ENCODE peak calls at places on chromosomes 1 and 21, in six cellular contexts. S, C, I, B, L and K are unnamed samples.

GRCh38 chr1:115748396-115749130 is 20.0 kb downstream of the CASQ2 start:
- DNase-seq in S (peak; percentile 16), C (peak; percentile 67), I (no peak), B (no peak), L (no peak), K (no peak)

GRCh38 chr1:35406103-35406502 is 137.6 kb downstream of the ZMYM4 start:
- DNase-seq in S (no peak), C (peak; percentile 39), I (no peak), B (no peak), L (no peak), K (no peak)

GRCh38 chr21:44480200-44481065 is 25.1 kb downstream of the LRRC3 start:
- DNase-seq in S (no peak), C (no peak), I (no peak), B (no peak), L (no peak), K (no peak)

GRCh38 chr1:22772054-22772453 is 61.4 kb downstream of the EPHB2 start:
- DNase-seq in S (no peak), C (no peak), I (no peak), B (no peak), L (no peak), K (no peak)

GRCh38 chr1:219438386-219438785 is 174.5 kb downstream of the ZC3H11B start:
- DNase-seq in S (no peak), C (no peak), I (no peak), B (no peak), L (no peak), K (no peak)

GRCh38 chr21:44943686-44944550 is 4.1 kb downstream of the SLX9 start:
- DNase-seq in S (no peak), C (no peak), I (no peak), B (no peak), L (no peak), K (no peak)

GRCh38 chr1:98046031-98046641 is 125.3 kb upstream of the DPYD start:
- DNase-seq in S (peak; percentile 63), C (peak; percentile 51), I (no peak), B (no peak), L (no peak), K (no peak)

GRCh38 chr1:15802234-15802965 is 5.0 kb downstream of the UQCRHL start:
- DNase-seq in S (no peak), C (peak; percentile 28), I (no peak), B (no peak), L (no peak), K (no peak)

GRCh38 chr1:244955661-244956060 is 91.3 kb upstream of the HNRNPU start:
- DNase-seq in S (no peak), C (no peak), I (no peak), B (no peak), L (no peak), K (no peak)

GRCh38 chr21:33070921-33071877 is 1.3 kb downstream of the OLIG1 start:
- DNase-seq in S (peak; percentile 30), C (no peak), I (no peak), B (no peak), L (no peak), K (no peak)

GRCh38 chr1:217907504-217907903 is 276.4 kb downstream of the SPATA17 start:
- DNase-seq in S (peak; percentile 36), C (peak; percentile 12), I (no peak), B (no peak), L (no peak), K (no peak)

GRCh38 chr1:157961805-157962762 is 31.4 kb upstream of the KIRREL1 start:
- DNase-seq in S (peak; percentile 16), C (peak; percentile 69), I (no peak), B (no peak), L (no peak), K (no peak)

GRCh38 chr1:78649628-78650027 is at the start of gene IFI44:
- DNase-seq in S (no peak), C (peak; percentile 77), I (no peak), B (peak; percentile 75), L (no peak), K (no peak)

GRCh38 chr1:44314401-44314800 is 40.7 kb downstream of the ERI3 start:
- DNase-seq in S (no peak), C (no peak), I (no peak), B (no peak), L (no peak), K (no peak)

GRCh38 chr1:20978413-20978812 is 191.3 kb upstream of the HP1BP3 start:
- DNase-seq in S (no peak), C (no peak), I (no peak), B (no peak), L (no peak), K (no peak)

GRCh38 chr1:218874313-218874712 is 299.4 kb upstream of the LYPLAL1 start:
- DNase-seq in S (peak; percentile 68), C (peak; percentile 94), I (no peak), B (no peak), L (peak; percentile 39), K (no peak)

GRCh38 chr1:245128381-245128780 is 26.4 kb upstream of the KIF26B start:
- DNase-seq in S (no peak), C (no peak), I (no peak), B (no peak), L (no peak), K (no peak)

GRCh38 chr1:238488406-238488805 is 597.7 kb upstream of the ZP4 start:
- DNase-seq in S (no peak), C (peak; percentile 48), I (no peak), B (no peak), L (no peak), K (no peak)

GRCh38 chr1:188089461-188089860 is 1260.7 kb downstream of the PLA2G4A start:
- DNase-seq in S (no peak), C (peak; percentile 11), I (no peak), B (no peak), L (no peak), K (no peak)

GRCh38 chr1:28518745-28519341 is 13.0 kb downstream of the RCC1 start:
- DNase-seq in S (peak; percentile 68), C (no peak), I (no peak), B (no peak), L (peak; percentile 84), K (peak; percentile 78)

GRCh38 chr21:38910390-38911008 is 104.8 kb downstream of the ETS2 start:
- DNase-seq in S (peak; percentile 49), C (no peak), I (no peak), B (no peak), L (no peak), K (no peak)

GRCh38 chr1:62241357-62242131 is 46.9 kb downstream of the L1TD1 start:
- DNase-seq in S (peak; percentile 33), C (no peak), I (no peak), B (no peak), L (peak; percentile 91), K (no peak)

GRCh38 chr1:64875606-64876005 is 90.7 kb downstream of the JAK1 start:
- DNase-seq in S (no peak), C (no peak), I (no peak), B (no peak), L (no peak), K (no peak)

GRCh38 chr1:3669971-3670431 is 17.7 kb downstream of the TP73 start:
- DNase-seq in S (no peak), C (no peak), I (no peak), B (no peak), L (no peak), K (no peak)

GRCh38 chr1:3668148-3668547 is 15.8 kb downstream of the TP73 start:
- DNase-seq in S (no peak), C (no peak), I (no peak), B (no peak), L (no peak), K (no peak)

GRCh38 chr1:3670823-3671251 is 18.5 kb downstream of the TP73 start:
- DNase-seq in S (no peak), C (no peak), I (no peak), B (no peak), L (no peak), K (no peak)

GRCh38 chr1:3669421-3669821 is 17.1 kb downstream of the TP73 start:
- DNase-seq in S (no peak), C (no peak), I (no peak), B (no peak), L (no peak), K (no peak)

DNA sequence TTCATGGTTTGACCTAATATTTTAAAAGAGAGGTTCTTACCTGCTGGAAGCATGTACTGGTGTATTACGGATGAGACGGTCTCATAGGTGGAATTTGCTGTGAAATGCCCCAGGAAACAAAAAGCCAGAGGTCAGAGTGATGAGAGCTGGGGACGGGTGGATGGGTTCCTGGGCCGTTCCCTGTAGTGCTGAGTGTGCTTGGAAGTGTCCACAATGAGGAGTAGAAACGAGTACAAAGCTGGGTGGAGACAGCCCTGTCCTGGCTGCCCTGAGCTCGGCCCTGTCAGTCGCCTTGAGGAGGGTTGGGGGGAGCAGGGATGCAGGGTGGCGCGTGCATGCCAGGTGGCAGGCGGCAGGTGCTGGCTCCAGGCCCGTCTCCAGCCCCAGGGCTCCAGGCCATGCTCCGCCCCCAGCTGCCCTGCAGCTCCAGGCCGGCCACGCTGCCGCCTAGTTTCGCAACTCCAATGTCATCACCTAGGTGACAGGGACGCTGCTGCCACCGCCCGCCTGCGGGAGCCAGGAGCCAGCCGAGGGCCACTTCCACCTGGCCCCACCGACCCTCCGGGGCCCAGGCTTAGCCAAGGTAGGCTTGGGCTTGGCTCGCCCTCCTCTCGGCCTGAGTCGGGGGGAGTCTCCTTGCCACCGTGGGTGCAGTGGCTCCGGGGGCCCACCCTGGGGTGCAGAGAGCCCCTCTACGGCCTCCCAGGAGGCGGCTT is 16.4 kb downstream of the TP73 start:
- DNase-seq in S (peak; percentile 32), C (no peak), I (no peak), B (no peak), L (peak; percentile 82), K (peak; percentile 75)
- TF ChIP-seq BHLHE40 in S (no peak), C (no peak), I (no peak), B (no peak), L (no peak), K (peak; percentile 42)

DNA sequence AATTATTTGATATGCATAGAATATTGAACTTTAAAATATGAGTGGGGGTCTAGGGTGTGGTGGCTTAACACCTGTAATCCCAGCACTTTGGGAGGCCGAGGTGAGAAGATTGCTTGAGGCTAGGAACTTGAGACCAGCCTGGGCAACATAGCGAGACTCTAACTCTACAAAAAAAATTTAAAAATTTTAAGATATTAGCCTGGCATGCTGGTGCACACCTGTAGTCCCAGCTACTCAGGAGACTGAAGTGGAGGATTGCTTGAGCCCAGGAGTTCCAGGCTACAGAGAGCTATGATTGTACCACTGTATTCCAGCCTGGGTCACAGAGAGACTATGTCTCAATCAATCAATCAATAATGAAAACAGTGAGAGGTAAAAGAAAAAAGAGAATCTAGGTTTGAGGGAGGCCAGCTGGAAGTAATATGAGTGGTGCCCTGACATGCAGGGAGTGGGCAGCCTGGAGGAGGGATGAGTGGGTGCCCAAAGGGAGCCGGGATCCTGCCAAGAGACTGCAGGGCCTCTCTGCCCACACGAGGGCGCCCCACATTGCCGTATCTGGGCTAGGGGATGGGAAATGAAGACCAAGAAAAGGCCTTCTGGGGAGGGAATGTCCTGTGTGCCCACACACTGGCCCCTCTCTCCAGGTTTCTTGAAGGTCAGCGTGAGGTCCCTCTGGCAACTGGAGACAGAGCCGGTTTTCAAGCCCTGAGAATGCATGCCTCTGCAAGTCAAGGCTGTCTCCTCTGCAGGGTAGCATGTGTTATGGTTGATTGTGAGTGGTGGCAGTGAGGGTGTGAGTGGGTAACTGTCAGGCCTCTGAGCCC is 93.9 kb upstream of the PPM1J start:
- DNase-seq in S (peak; percentile 49), C (peak; percentile 57), I (peak; percentile 87), B (no peak), L (peak; percentile 28), K (peak; percentile 79)
- TF ChIP-seq BHLHE40 in S (no peak), C (no peak), I (no peak), B (no peak), L (no peak), K (no peak)

GRCh38 chr21:27954806-27955205 is 987.9 kb upstream of the ADAMTS5 start:
- DNase-seq in S (no peak), C (peak; percentile 71), I (no peak), B (no peak), L (no peak), K (no peak)
- TF ChIP-seq BHLHE40 in S (no peak), C (no peak), I (no peak), B (no peak), L (no peak), K (no peak)

GRCh38 chr1:25217598-25218232 is 14.6 kb downstream of the SYF2 start:
- DNase-seq in S (no peak), C (no peak), I (no peak), B (no peak), L (no peak), K (no peak)
- TF ChIP-seq BHLHE40 in S (no peak), C (no peak), I (no peak), B (no peak), L (no peak), K (no peak)